ENCODE peak calls at places on chromosomes 11 and 22, in ten cellular contexts. Q, P, B, J, E, H, C, F, M and Y are unnamed samples.

GRCh38 chr22:22693531-22693884 is 49.1 kb downstream of the GGTLC2 start:
- DNase-seq in Q (no peak), P (no peak), B (no peak), J (no peak), E (no peak), H (no peak), C (no peak), F (no peak), M (no peak), Y (no peak)

GRCh38 chr11:19370100-19370861 is 129.5 kb upstream of the E2F8 start:
- DNase-seq in Q (peak; percentile 45), P (peak; percentile 20), B (no peak), J (no peak), E (no peak), H (peak; percentile 36), C (no peak), F (peak; percentile 31), M (peak; percentile 42), Y (peak; percentile 73)

GRCh38 chr11:113263458-113264095 is 50.8 kb upstream of the TTC12 start:
- DNase-seq in Q (no peak), P (no peak), B (no peak), J (no peak), E (no peak), H (no peak), C (no peak), F (no peak), M (no peak), Y (no peak)

GRCh38 chr11:27100534-27100933 is 59.9 kb downstream of the BBOX1 start:
- DNase-seq in Q (no peak), P (peak; percentile 52), B (no peak), J (no peak), E (no peak), H (no peak), C (no peak), F (no peak), M (no peak), Y (no peak)

GRCh38 chr11:129723146-129723963 is 92.3 kb upstream of the TMEM45B start:
- DNase-seq in Q (no peak), P (no peak), B (no peak), J (no peak), E (no peak), H (no peak), C (no peak), F (no peak), M (no peak), Y (no peak)

GRCh38 chr11:78022397-78023396 is at the start of gene KCTD14:
- DNase-seq in Q (no peak), P (no peak), B (peak; percentile 14), J (no peak), E (peak; percentile 67), H (peak; percentile 70), C (no peak), F (no peak), M (no peak), Y (peak; percentile 75)

GRCh38 chr11:128886401-128887119 is 4.6 kb upstream of the KCNJ5 start:
- DNase-seq in Q (no peak), P (no peak), B (peak; percentile 62), J (no peak), E (peak; percentile 54), H (no peak), C (no peak), F (no peak), M (no peak), Y (no peak)

GRCh38 chr11:121389651-121390050 is 62.5 kb upstream of the SORL1 start:
- DNase-seq in Q (peak; percentile 67), P (peak; percentile 50), B (no peak), J (no peak), E (peak; percentile 84), H (peak; percentile 52), C (no peak), F (no peak), M (no peak), Y (peak; percentile 68)

GRCh38 chr11:65916391-65916790 is 2.5 kb downstream of the C11orf68 start:
- DNase-seq in Q (no peak), P (no peak), B (no peak), J (no peak), E (no peak), H (no peak), C (no peak), F (no peak), M (no peak), Y (peak; percentile 29)

GRCh38 chr11:128157423-128158298 is 429.7 kb downstream of the ETS1 start:
- DNase-seq in Q (no peak), P (peak; percentile 65), B (peak; percentile 56), J (no peak), E (peak; percentile 80), H (no peak), C (peak; percentile 55), F (peak; percentile 78), M (no peak), Y (no peak)

GRCh38 chr11:910044-910588 is 494 bp downstream of the CHID1 start:
- DNase-seq in Q (no peak), P (no peak), B (no peak), J (no peak), E (no peak), H (no peak), C (no peak), F (no peak), M (no peak), Y (no peak)

GRCh38 chr22:38069372-38070249 is 12.4 kb downstream of the PICK1 start:
- DNase-seq in Q (peak; percentile 83), P (no peak), B (peak; percentile 55), J (no peak), E (peak; percentile 73), H (no peak), C (no peak), F (peak; percentile 29), M (peak; percentile 38), Y (peak; percentile 89)

DNA sequence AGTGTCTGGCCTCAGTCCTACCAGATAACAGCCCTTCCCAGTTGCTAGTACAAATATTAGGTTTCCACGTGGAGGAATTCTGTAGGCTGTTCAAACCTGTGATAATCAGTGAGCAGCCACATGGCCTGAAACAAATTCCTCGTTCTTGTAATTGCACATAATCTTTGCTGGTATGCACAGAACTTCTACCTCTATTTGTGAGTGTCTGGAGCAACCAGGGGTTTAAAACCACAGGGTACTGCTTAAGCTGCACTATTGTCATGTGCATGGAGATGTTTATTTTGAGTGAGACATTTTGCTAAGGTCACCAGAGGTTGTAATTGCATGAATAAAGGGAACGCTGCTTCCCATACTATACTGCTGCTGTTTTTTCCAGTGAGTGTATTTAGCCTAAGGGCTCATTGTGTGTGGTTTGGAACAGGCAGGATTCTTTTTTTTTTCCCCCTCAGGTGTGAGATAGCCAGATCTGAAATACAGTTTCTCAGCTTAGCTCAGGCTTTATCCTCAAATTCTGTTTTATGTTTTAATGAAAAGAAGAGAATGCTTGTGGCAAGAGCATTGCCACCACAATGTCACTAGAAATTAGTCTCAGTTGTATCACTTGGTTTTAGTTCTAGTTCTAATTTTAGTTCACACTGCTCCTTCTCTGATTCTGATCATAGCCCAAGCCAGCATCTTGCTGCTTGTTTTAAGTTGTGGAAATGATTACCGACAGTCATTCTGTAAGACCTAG is 60.5 kb downstream of the CYB5R2 start:
- DNase-seq in Q (no peak), P (peak; percentile 6), B (no peak), J (no peak), E (peak; percentile 69), H (no peak), C (no peak), F (peak; percentile 2), M (no peak), Y (no peak)
- H3K4me1 ChIP-seq in Q (peaks cover 19% of the 10 kb centered on the region), P (no peaks in the 10 kb centered on the region), B (peaks cover 12% of the 10 kb centered on the region), J (no peaks in the 10 kb centered on the region), E (peaks cover 18% of the 10 kb centered on the region), H (no peaks in the 10 kb centered on the region), C (no peaks in the 10 kb centered on the region), F (peaks cover 2% of the 10 kb centered on the region), M (no peaks in the 10 kb centered on the region), Y (no peaks in the 10 kb centered on the region)

GRCh38 chr22:47210112-47210657 is 447.7 kb downstream of the TBC1D22A start:
- DNase-seq in Q (no peak), P (no peak), B (no peak), J (no peak), E (no peak), H (no peak), C (peak; percentile 6), F (no peak), M (no peak), Y (no peak)
- H3K9me3 ChIP-seq in Q (no peaks in the 10 kb centered on the region), P (peaks cover 3% of the 10 kb centered on the region), B (no peaks in the 10 kb centered on the region), J (no peaks in the 10 kb centered on the region), E (no peaks in the 10 kb centered on the region), H (no peaks in the 10 kb centered on the region), C (no peaks in the 10 kb centered on the region), F (peaks cover 3% of the 10 kb centered on the region), M (no peaks in the 10 kb centered on the region), Y (no peaks in the 10 kb centered on the region)

DNA sequence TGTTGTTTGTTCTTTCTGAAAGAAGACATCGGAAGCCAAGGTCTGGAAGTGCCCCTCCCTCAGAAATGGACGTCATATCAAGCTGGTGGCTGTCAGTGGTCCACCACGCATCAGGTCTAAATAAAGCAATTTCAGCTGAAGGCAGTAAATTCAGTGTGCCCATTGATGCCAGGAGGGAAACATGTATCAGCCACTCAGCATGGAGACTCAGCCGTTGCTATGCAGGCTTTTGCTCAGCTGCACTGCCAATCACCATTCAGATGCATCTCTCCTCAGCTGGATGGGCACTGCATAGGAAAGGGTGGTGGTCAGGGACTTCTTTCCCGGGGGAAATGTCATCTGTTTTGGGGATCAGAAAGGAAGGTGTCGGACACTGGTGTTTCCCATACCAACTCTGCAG is 878.2 kb downstream of the NTM start:
- DNase-seq in Q (no peak), P (no peak), B (no peak), J (no peak), E (no peak), H (no peak), C (no peak), F (no peak), M (no peak), Y (no peak)
- H3K27ac ChIP-seq in Q (no peak overlapping the region), P (no peak overlapping the region), B (no peak overlapping the region), J (no peak overlapping the region), E (no peak overlapping the region), H (no peak overlapping the region), C (no peak overlapping the region), F (no peak overlapping the region), M (no peak overlapping the region), Y (no peak overlapping the region)

DNA sequence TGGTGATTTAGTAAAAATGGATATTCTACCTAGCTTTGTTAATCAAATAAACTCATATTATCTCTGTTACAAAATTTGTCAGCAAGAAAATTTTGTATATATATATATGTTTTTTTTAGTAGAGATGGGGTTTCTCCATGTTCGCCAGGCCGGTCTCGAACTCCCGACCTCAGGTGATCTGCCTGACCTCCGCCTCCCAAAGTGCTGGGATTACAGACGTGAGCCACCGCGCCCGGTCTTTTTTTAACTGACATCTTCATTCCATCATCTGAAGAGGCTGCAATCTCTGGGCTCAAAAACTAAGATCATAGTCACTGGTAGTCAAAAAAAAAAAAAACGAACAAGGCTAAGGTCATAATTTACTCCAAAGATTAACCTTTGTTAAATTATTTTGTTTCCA is 5.3 kb upstream of the KLHDC7B start:
- DNase-seq in Q (no peak), P (no peak), B (no peak), J (no peak), E (no peak), H (no peak), C (no peak), F (no peak), M (no peak), Y (no peak)
- H3K4me1 ChIP-seq in Q (peaks cover 27% of the 10 kb centered on the region), P (peaks cover 3% of the 10 kb centered on the region), B (peaks cover under 1% of the 10 kb centered on the region), J (peaks cover 30% of the 10 kb centered on the region), E (no peaks in the 10 kb centered on the region), H (peaks cover 3% of the 10 kb centered on the region), C (peaks cover 37% of the 10 kb centered on the region), F (peaks cover 12% of the 10 kb centered on the region), M (peaks cover 26% of the 10 kb centered on the region), Y (no peaks in the 10 kb centered on the region)

DNA sequence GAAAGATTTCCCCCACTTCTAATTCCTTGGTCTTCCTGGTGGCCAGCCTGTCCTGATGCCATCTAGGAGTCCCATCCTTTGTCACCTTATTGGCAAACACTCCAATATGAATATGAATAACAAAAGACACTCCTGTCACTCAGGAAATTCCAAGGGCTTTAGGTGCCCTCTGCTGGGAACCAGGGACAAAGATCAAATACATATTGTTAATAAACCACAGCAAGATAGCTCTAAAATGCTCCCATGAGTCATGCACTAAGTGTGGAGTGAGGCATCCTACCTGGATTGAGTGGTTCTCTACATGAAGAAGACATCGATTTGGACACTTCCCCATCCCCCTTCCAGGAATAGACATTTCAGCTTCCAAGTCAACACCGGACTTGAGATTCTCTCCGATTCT is 823.6 kb downstream of the TBC1D22A start:
- DNase-seq in Q (no peak), P (no peak), B (no peak), J (no peak), E (no peak), H (no peak), C (no peak), F (no peak), M (no peak), Y (no peak)
- H3K9me3 ChIP-seq in Q (peaks cover 29% of the 10 kb centered on the region), P (peaks cover 10% of the 10 kb centered on the region), B (peaks cover 9% of the 10 kb centered on the region), J (no peaks in the 10 kb centered on the region), E (peaks cover 39% of the 10 kb centered on the region), H (peaks cover 17% of the 10 kb centered on the region), C (no peaks in the 10 kb centered on the region), F (peaks cover 27% of the 10 kb centered on the region), M (no peaks in the 10 kb centered on the region), Y (no peaks in the 10 kb centered on the region)